ENCODE peak calls at places on chromosome 10, in five cellular contexts. D, M, F, W and P are unnamed samples.
A peak's percentile ranks its signal among the peaks of the same experiment; 100 is the strongest.

GRCh38 chr10:110074298-110074697 is 66.5 kb downstream of the ADD3 start:
- DNase-seq in W (no peak), D (no peak), F (no peak), M (no peak), P (peak; percentile 48)

GRCh38 chr10:97686301-97686961 is 610 bp downstream of the AVPI1 start:
- DNase-seq in M (no peak), D (no peak), F (no peak), W (no peak), P (no peak)

GRCh38 chr10:127148933-127149220 is 47.5 kb downstream of the INSYN2A start:
- DNase-seq in F (no peak), D (peak; percentile 66), M (no peak), W (no peak), P (no peak)

GRCh38 chr10:33279276-33279675 is 55.2 kb downstream of the NRP1 start:
- DNase-seq in F (no peak), D (no peak), W (no peak), M (no peak), P (no peak)

GRCh38 chr10:28845009-28845682 is 167.8 kb downstream of the BAMBI start:
- DNase-seq in M (no peak), F (no peak), D (no peak), W (no peak), P (no peak)

GRCh38 chr10:51010977-51011376 is 63.3 kb upstream of the PRKG1 start:
- DNase-seq in M (no peak), D (peak; percentile 31), W (peak; percentile 71), F (no peak), P (no peak)

GRCh38 chr10:79098596-79099015 is 29.8 kb downstream of the ZMIZ1 start:
- DNase-seq in W (no peak), M (no peak), D (no peak), F (no peak), P (no peak)

GRCh38 chr10:85719408-85719807 is 647.2 kb downstream of the GRID1 start:
- DNase-seq in M (no peak), W (no peak), D (no peak), F (no peak), P (no peak)

GRCh38 chr10:24360286-24361127 is 151.6 kb downstream of the KIAA1217 start:
- DNase-seq in F (peak; percentile 73), D (peak; percentile 47), M (no peak), W (peak; percentile 81), P (no peak)

GRCh38 chr10:11035318-11035920 is 17.7 kb downstream of the CELF2 start:
- DNase-seq in M (no peak), W (peak; percentile 59), F (peak; percentile 34), D (no peak), P (peak; percentile 47)

GRCh38 chr10:308572-309085 is 173.4 kb downstream of the ZMYND11 start:
- DNase-seq in M (no peak), W (no peak), D (no peak), F (peak; percentile 20), P (no peak)

GRCh38 chr10:23314835-23315239 is 29.8 kb downstream of the C10orf67 start:
- DNase-seq in D (peak; percentile 57), W (peak; percentile 83), M (no peak), F (peak; percentile 39), P (no peak)

GRCh38 chr10:110216942-110217341 is 9.5 kb downstream of the MXI1 start:
- DNase-seq in F (no peak), M (no peak), W (no peak), D (no peak), P (no peak)

GRCh38 chr10:96130326-96130758 is 245 bp downstream of the ZNF518A start:
- DNase-seq in W (peak; percentile 95), M (peak; percentile 82), D (no peak), F (peak; percentile 80), P (peak; percentile 62)

GRCh38 chr10:78524941-78525340 is 491.3 kb downstream of the RPS24 start:
- DNase-seq in D (no peak), F (no peak), M (no peak), W (no peak), P (peak; percentile 15)

GRCh38 chr10:124999433-125000365 is 57.8 kb downstream of the ZRANB1 start:
- DNase-seq in M (peak; percentile 80), W (no peak), F (peak; percentile 17), D (no peak), P (peak; percentile 82)

GRCh38 chr10:11110499-11110898 is 92.8 kb downstream of the CELF2 start:
- DNase-seq in F (no peak), W (no peak), D (no peak), M (no peak), P (no peak)

GRCh38 chr10:16393271-16393858 is 43.4 kb upstream of the PTER start:
- DNase-seq in M (no peak), W (no peak), F (no peak), D (no peak), P (no peak)

GRCh38 chr10:123147635-123148413 is at the start of gene HMX2:
- DNase-seq in M (no peak), W (peak; percentile 82), D (no peak), F (no peak), P (no peak)

GRCh38 chr10:97025613-97026242 is 160.0 kb downstream of the SLIT1 start:
- DNase-seq in D (peak; percentile 47), F (peak; percentile 69), M (no peak), W (peak; percentile 89), P (peak; percentile 53)

GRCh38 chr10:124002391-124003069 is 90.9 kb downstream of the CHST15 start:
- DNase-seq in W (no peak), F (no peak), M (peak; percentile 55), D (no peak), P (no peak)

GRCh38 chr10:55370021-55370420 is 569.0 kb upstream of the PCDH15 start:
- DNase-seq in M (no peak), W (no peak), F (no peak), D (no peak), P (no peak)

GRCh38 chr10:100984670-100985177 is 2.6 kb downstream of the MRPL43 start:
- DNase-seq in D (no peak), W (no peak), M (peak; percentile 53), F (no peak), P (peak; percentile 8)

GRCh38 chr10:12488626-12489025 is 139.3 kb downstream of the CAMK1D start:
- DNase-seq in M (no peak), F (no peak), W (no peak), D (no peak), P (no peak)

GRCh38 chr10:11016959-11017574 is 605 bp upstream of the CELF2 start:
- DNase-seq in W (no peak), M (no peak), D (no peak), F (no peak), P (no peak)

GRCh38 chr10:70523044-70523443 is 44.5 kb downstream of the PALD1 start:
- DNase-seq in F (no peak), W (no peak), M (no peak), D (no peak), P (peak; percentile 61)

GRCh38 chr10:103197177-103197576 is 4.1 kb upstream of the NT5C2 start:
- DNase-seq in M (no peak), W (no peak), D (peak; percentile 37), F (no peak), P (peak; percentile 80)
- TF ChIP-seq POLR2AphosphoS5 in M (no peak), W (no peak), D (peak; percentile 59), F (no peak), P (peak; percentile 64)

GRCh38 chr10:69004821-69005220 is 16.2 kb downstream of the KIFBP start:
- DNase-seq in D (peak; percentile 18), F (no peak), W (peak; percentile 49), M (no peak), P (no peak)

GRCh38 chr10:69009360-69009759 is 20.8 kb downstream of the KIFBP start:
- DNase-seq in W (no peak), M (no peak), F (no peak), D (no peak), P (no peak)

GRCh38 chr10:69010151-69010640 is 21.6 kb downstream of the KIFBP start:
- DNase-seq in F (no peak), W (no peak), D (no peak), M (no peak), P (no peak)

GRCh38 chr10:69005704-69006103 is 17.1 kb downstream of the KIFBP start:
- DNase-seq in M (no peak), D (no peak), W (no peak), F (no peak), P (no peak)

DNA sequence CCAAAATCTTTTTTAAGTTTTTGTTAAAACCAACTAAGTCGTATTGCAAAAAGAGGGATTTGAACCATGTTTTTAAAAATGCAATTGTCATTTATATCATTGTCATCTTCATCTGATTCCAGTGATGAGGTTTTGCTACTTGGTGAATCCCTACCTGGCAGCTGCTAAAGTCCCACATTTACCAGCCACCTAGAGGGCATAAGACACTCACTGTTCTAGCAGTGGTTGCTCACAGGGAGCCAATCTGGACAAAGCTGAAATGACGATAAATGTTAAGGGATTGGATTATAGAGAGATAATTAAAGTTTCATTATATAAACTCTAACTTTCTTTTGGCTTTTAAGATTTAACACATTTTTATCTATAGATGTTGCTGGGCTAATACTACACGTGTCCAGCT is 18.7 kb downstream of the KIFBP start:
- DNase-seq in M (no peak), W (no peak), D (no peak), F (no peak), P (no peak)
- TF ChIP-seq CTCF in M (no peak), W (no peak), D (no peak), F (no peak), P (no peak)

DNA sequence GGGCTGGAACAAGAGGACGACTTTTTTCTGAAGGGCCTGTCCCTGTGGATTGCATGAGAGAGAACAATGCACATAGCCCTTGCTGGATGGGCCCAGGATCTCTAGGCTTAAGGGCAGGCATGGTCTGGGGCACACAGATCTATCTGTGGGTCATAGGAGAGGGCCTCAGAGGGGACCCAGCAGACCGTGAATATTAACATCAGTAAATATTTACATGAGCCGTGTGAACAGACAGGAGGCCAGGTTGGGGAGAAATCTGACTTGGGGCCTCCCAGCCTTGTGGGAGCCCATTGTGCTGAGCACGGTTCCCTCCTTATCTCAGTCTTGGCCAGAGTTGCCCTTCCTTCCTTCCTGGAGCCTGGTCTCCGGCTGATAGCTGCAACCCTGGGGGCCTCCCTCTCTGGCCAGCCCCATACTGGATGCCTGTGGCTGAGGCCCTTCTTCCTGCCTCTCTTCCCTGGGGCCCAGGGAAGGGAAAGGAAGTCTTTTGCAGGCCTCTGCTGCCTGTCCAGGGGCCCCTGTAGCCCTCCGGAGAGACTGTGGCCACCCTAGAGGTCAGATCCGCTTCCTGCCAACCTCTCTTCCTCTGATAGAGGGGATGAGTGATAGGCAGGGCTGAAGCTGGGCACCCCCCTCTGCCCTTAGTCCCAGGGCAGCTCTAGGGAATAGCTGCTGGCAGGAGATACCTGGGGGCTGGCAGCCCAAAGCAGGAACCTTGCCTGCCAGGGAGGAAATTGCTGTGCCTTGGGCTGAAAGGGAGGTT is 44.5 kb upstream of the TRIM8 start:
- DNase-seq in W (no peak), D (no peak), M (no peak), F (no peak), P (no peak)
- TF ChIP-seq POLR2AphosphoS5 in W (no peak), D (no peak), M (no peak), F (no peak), P (peak; percentile 81)

GRCh38 chr10:84012831-84013458 is 126.4 kb upstream of the GHITM start:
- DNase-seq in D (no peak), M (no peak), F (no peak), W (no peak), P (no peak)
- TF ChIP-seq CTCF in D (no peak), M (no peak), F (no peak), W (no peak), P (no peak)